ENCODE peak calls at places on chromosomes 12 and 14, in four cellular contexts. I is right atrium auricular region, O is heart left ventricle, T is A549. F is an unnamed sample. For H3K4me1, the result is how much of the 10 kb centered on the place peaks cover.

GRCh38 chr12:112121780-112122565 is 3.4 kb upstream of the TRAFD1 start:
- DNase-seq in I (peak), O (peak), T (peak), F (peak)

GRCh38 chr12:90589966-90590365 is 365.0 kb downstream of the CCER1 start:
- DNase-seq in I (no peak), O (no peak), T (no peak), F (no peak)

GRCh38 chr14:104563191-104563741 is 16.3 kb upstream of the C14orf180 start:
- DNase-seq in I (no peak), O (peak), T (no peak), F (peak)

GRCh38 chr14:90276627-90277367 is 20.4 kb downstream of the PSMC1 start:
- DNase-seq in I (no peak), O (no peak), T (no peak), F (peak)

GRCh38 chr12:23815810-23816209 is 133.7 kb downstream of the SOX5 start:
- DNase-seq in I (no peak), O (no peak), T (no peak), F (no peak)

GRCh38 chr12:96108321-96108720 is 72.9 kb upstream of the LTA4H start:
- DNase-seq in I (no peak), O (peak), T (no peak), F (no peak)

GRCh38 chr12:56234746-56235436 is 5.0 kb downstream of the SLC39A5 start:
- DNase-seq in I (no peak), O (no peak), T (no peak), F (no peak)

GRCh38 chr14:54737132-54737711 is 165.4 kb downstream of the GCH1 start:
- DNase-seq in I (no peak), O (no peak), T (no peak), F (no peak)

GRCh38 chr12:121769831-121770301 is 23.6 kb downstream of the RHOF start:
- DNase-seq in I (no peak), O (peak), T (no peak), F (no peak)

GRCh38 chr14:104567957-104568225 is 11.7 kb upstream of the C14orf180 start:
- DNase-seq in I (no peak), O (no peak), T (no peak), F (no peak)

GRCh38 chr12:108826115-108826806 is 31.1 kb downstream of the SSH1 start:
- DNase-seq in I (peak), O (peak), T (no peak), F (no peak)

GRCh38 chr12:111406474-111407370 is 999 bp downstream of the SH2B3 start:
- DNase-seq in I (no peak), O (peak), T (no peak), F (peak)

GRCh38 chr12:125315771-125316170 is 250.5 kb downstream of the AACS start:
- DNase-seq in I (no peak), O (no peak), T (no peak), F (no peak)

GRCh38 chr14:50035214-50035613 is 81.2 kb downstream of the VCPKMT start:
- DNase-seq in I (no peak), O (no peak), T (no peak), F (no peak)

GRCh38 chr14:93943052-93943451 is 15.9 kb downstream of the FAM181A start:
- DNase-seq in I (no peak), O (no peak), T (no peak), F (no peak)

GRCh38 chr12:108609535-108610335 is 11.9 kb upstream of the TMEM119 start:
- DNase-seq in I (peak), O (peak), T (no peak), F (peak)

GRCh38 chr14:67137744-67138371 is 51.4 kb upstream of the GARIN2 start:
- DNase-seq in I (no peak), O (no peak), T (peak), F (no peak)

GRCh38 chr12:1629338-1630080 is 478 bp downstream of the WNT5B start:
- DNase-seq in I (no peak), O (no peak), T (no peak), F (no peak)

GRCh38 chr12:188910-189621 is 24.9 kb downstream of the SLC6A12 start:
- DNase-seq in I (no peak), O (no peak), T (peak), F (peak)

GRCh38 chr14:77059276-77059934 is 30.9 kb upstream of the IRF2BPL start:
- DNase-seq in I (no peak), O (peak), T (peak), F (no peak)

GRCh38 chr14:45112886-45113772 is 21.2 kb downstream of the FKBP3 start:
- DNase-seq in I (no peak), O (no peak), T (peak), F (no peak)

GRCh38 chr12:112170376-112170775 is 45.0 kb downstream of the TRAFD1 start:
- DNase-seq in I (no peak), O (peak), T (peak), F (no peak)

GRCh38 chr14:20247651-20248246 is 8.7 kb downstream of the OR11H4 start:
- DNase-seq in I (no peak), O (no peak), T (peak), F (no peak)

GRCh38 chr12:3483089-3483488 is 7.9 kb upstream of the PRMT8 start:
- DNase-seq in I (no peak), O (no peak), T (no peak), F (no peak)

GRCh38 chr14:104595911-104596450 is 8.6 kb downstream of the TMEM179 start:
- DNase-seq in I (no peak), O (peak), T (no peak), F (no peak)

GRCh38 chr14:73234029-73234428 is 3.3 kb upstream of the PAPLN start:
- DNase-seq in I (no peak), O (no peak), T (no peak), F (no peak)

GRCh38 chr12:113136128-113136989 is 798 bp upstream of the RASAL1 start:
- DNase-seq in I (no peak), O (peak), T (no peak), F (no peak)

GRCh38 chr12:131208425-131208824 is 254.7 kb downstream of the ADGRD1 start:
- DNase-seq in I (no peak), O (no peak), T (no peak), F (no peak)

GRCh38 chr14:67582061-67582460 is 18.0 kb downstream of the PIGH start:
- DNase-seq in I (no peak), O (no peak), T (no peak), F (no peak)

GRCh38 chr12:109568486-109568885 is 4.8 kb downstream of the MMAB start:
- DNase-seq in I (no peak), O (no peak), T (no peak), F (no peak)

GRCh38 chr14:58533417-58533816 is 104.3 kb upstream of the DACT1 start:
- DNase-seq in I (no peak), O (peak), T (no peak), F (no peak)

GRCh38 chr14:55512421-55512820 is 67.6 kb upstream of the KTN1 start:
- DNase-seq in I (no peak), O (no peak), T (no peak), F (no peak)

GRCh38 chr12:131642101-131642540 is 68.8 kb upstream of the SFSWAP start:
- DNase-seq in I (no peak), O (no peak), T (peak), F (no peak)

GRCh38 chr12:79406993-79407392 is 283.8 kb downstream of the PAWR start:
- DNase-seq in I (no peak), O (no peak), T (no peak), F (no peak)

DNA sequence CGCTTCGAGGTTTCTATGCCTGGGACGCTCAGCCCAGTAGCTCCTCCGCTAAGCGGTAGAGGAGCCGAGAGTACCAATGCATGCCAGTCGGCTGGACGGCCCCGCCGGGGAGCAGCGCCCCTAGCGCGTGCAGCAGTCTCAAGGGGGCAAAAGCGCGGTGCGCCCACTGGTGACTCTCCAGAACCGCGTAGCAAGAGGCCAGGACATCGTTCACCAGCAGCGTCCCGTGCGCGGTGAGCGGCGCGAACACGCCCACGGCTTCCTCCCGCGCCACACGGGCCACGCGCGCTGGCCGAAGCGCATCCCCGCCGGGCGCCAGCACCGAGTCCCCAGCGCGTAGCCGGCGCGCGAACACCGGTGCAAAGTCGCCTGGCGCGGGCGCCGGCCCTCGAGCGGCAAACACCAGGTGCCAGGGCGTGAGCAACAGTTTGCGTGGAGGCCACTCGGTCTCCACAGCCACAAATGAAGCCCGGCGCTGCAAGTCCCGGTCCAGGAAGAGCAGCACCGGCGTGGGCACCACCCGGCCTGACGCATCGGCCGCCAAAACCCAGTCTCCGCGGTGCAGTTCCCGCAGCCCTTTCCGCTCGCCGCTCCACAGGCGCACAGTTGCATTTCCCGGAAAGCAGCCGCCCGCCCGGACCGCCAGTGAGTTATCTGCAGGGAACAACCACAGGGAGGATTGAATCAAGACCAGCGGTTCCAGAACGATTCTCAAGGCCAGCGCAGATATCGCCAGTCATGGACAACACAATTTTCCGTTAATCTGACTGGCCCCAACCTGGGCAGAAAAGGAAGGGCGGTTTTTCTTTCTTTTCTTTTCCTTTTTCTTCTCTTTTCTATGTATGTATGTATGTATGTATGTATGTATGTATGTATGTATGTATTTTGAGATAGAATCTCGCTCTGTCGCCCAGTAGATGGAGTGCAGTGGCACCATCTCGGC is 4.5 kb downstream of the DHH start:
- DNase-seq in I (no peak), O (peak), T (no peak), F (no peak)
- H3K4me3 ChIP-seq in I (peak), O (peak), T (peak), F (peak)

GRCh38 chr12:120221576-120221900 is 20.6 kb upstream of the RPLP0 start:
- DNase-seq in I (no peak), O (no peak), T (no peak), F (peak)
- H3K27ac ChIP-seq in I (no peak), O (no peak), T (no peak), F (no peak)

DNA sequence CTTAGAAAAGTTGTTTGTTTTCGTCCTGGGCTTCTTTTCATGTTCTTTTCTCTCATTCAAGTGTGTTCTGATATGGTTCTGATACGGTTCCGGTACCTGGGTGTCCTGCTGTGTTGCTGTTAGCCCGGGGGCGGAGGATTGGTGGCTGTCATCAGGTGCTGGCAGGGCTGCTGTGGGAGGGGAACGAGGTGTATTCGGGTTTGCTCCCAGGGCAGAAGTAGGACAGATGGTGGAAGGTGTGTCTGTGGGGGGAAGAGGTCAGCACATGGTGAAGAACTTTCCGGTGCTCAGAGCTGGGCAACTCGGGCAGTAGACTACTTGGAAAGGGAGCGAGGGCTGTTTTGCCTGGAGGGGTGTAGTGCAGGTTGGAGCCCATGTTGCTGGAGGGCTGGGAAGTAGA is 70.2 kb downstream of the SLC25A47 start:
- DNase-seq in I (no peak), O (no peak), T (no peak), F (no peak)
- H3K4me1 ChIP-seq in I (under half), O (under half), T (under half), F (under half)

GRCh38 chr14:100158566-100159106 is 809 bp downstream of the DEGS2 start:
- DNase-seq in I (no peak), O (peak), T (no peak), F (no peak)
- H3K4me3 ChIP-seq in I (no peak), O (peak), T (peak), F (peak)

GRCh38 chr12:30694412-30694955 is 1.2 kb downstream of the IPO8 start:
- DNase-seq in I (no peak), O (no peak), T (no peak), F (no peak)
- H3K27ac ChIP-seq in I (no peak), O (no peak), T (peak), F (peak)